ENCODE peak calls at places on chromosomes 13 and 19, in ten cellular contexts. One of them, this sample, is unnamed.

GRCh38 chr13:100773429-100773828 is 98.8 kb upstream of the TMTC4 start:
- DNase-seq in progenitor cell of endocrine pancreas: no peak
- DNase-seq in transverse colon: no peak
- DNase-seq in uterus: no peak
- DNase-seq in PC-9: no peak
- DNase-seq in fibroblast of mammary gland: no peak
- DNase-seq in spleen: no peak
- DNase-seq in ascending aorta: no peak
- DNase-seq in Peyer's patch: no peak
- DNase-seq in glutamatergic neuron: no peak
- DNase-seq in this sample: no peak

GRCh38 chr13:110306340-110306959 is 507 bp downstream of the COL4A1 start:
- DNase-seq in glutamatergic neuron: no peak
- DNase-seq in Peyer's patch: no peak
- DNase-seq in ascending aorta: no peak
- DNase-seq in PC-9: no peak
- DNase-seq in fibroblast of mammary gland: peak; percentile 51
- DNase-seq in spleen: no peak
- DNase-seq in uterus: peak; percentile 46
- DNase-seq in progenitor cell of endocrine pancreas: no peak
- DNase-seq in transverse colon: no peak
- DNase-seq in this sample: peak; percentile 51

GRCh38 chr13:32031815-32032345 is 306 bp downstream of the FRY start:
- DNase-seq in transverse colon: no peak
- DNase-seq in progenitor cell of endocrine pancreas: no peak
- DNase-seq in glutamatergic neuron: no peak
- DNase-seq in PC-9: no peak
- DNase-seq in spleen: no peak
- DNase-seq in uterus: no peak
- DNase-seq in fibroblast of mammary gland: no peak
- DNase-seq in Peyer's patch: no peak
- DNase-seq in ascending aorta: no peak
- DNase-seq in this sample: no peak

GRCh38 chr19:932647-933552 is 7.1 kb downstream of the ARID3A start:
- DNase-seq in progenitor cell of endocrine pancreas: no peak
- DNase-seq in Peyer's patch: peak; percentile 63
- DNase-seq in spleen: peak; percentile 86
- DNase-seq in uterus: peak; percentile 81
- DNase-seq in transverse colon: peak; percentile 75
- DNase-seq in fibroblast of mammary gland: peak; percentile 93
- DNase-seq in PC-9: no peak
- DNase-seq in glutamatergic neuron: peak; percentile 87
- DNase-seq in ascending aorta: no peak
- DNase-seq in this sample: peak; percentile 97

GRCh38 chr19:29478578-29479565 is 46.9 kb upstream of the VSTM2B start:
- DNase-seq in glutamatergic neuron: peak; percentile 74
- DNase-seq in transverse colon: no peak
- DNase-seq in fibroblast of mammary gland: no peak
- DNase-seq in uterus: no peak
- DNase-seq in progenitor cell of endocrine pancreas: peak; percentile 51
- DNase-seq in spleen: no peak
- DNase-seq in ascending aorta: no peak
- DNase-seq in Peyer's patch: no peak
- DNase-seq in PC-9: no peak
- DNase-seq in this sample: peak; percentile 65

GRCh38 chr13:111632906-111633305 is 312.5 kb downstream of the TEX29 start:
- DNase-seq in ascending aorta: no peak
- DNase-seq in glutamatergic neuron: no peak
- DNase-seq in PC-9: no peak
- DNase-seq in transverse colon: no peak
- DNase-seq in fibroblast of mammary gland: no peak
- DNase-seq in progenitor cell of endocrine pancreas: no peak
- DNase-seq in spleen: no peak
- DNase-seq in Peyer's patch: no peak
- DNase-seq in uterus: no peak
- DNase-seq in this sample: no peak

GRCh38 chr19:21483589-21484170 is 21.7 kb upstream of the ZNF429 start:
- DNase-seq in progenitor cell of endocrine pancreas: no peak
- DNase-seq in uterus: peak; percentile 63
- DNase-seq in Peyer's patch: no peak
- DNase-seq in spleen: peak; percentile 89
- DNase-seq in transverse colon: peak; percentile 51
- DNase-seq in glutamatergic neuron: peak; percentile 86
- DNase-seq in ascending aorta: no peak
- DNase-seq in PC-9: no peak
- DNase-seq in fibroblast of mammary gland: peak; percentile 30
- DNase-seq in this sample: peak; percentile 16

GRCh38 chr13:51432576-51432975 is 20.3 kb downstream of the INTS6 start:
- DNase-seq in PC-9: no peak
- DNase-seq in glutamatergic neuron: no peak
- DNase-seq in progenitor cell of endocrine pancreas: no peak
- DNase-seq in ascending aorta: no peak
- DNase-seq in Peyer's patch: no peak
- DNase-seq in spleen: no peak
- DNase-seq in transverse colon: no peak
- DNase-seq in uterus: no peak
- DNase-seq in fibroblast of mammary gland: no peak
- DNase-seq in this sample: no peak

GRCh38 chr13:65964672-65965071 is 1265.5 kb downstream of the PCDH9 start:
- DNase-seq in spleen: no peak
- DNase-seq in PC-9: no peak
- DNase-seq in transverse colon: no peak
- DNase-seq in progenitor cell of endocrine pancreas: no peak
- DNase-seq in uterus: no peak
- DNase-seq in glutamatergic neuron: no peak
- DNase-seq in ascending aorta: no peak
- DNase-seq in fibroblast of mammary gland: peak; percentile 22
- DNase-seq in Peyer's patch: no peak
- DNase-seq in this sample: no peak

GRCh38 chr19:15871570-15871969 is 26.3 kb downstream of the CYP4F2 start:
- DNase-seq in glutamatergic neuron: peak; percentile 16
- DNase-seq in PC-9: no peak
- DNase-seq in fibroblast of mammary gland: no peak
- DNase-seq in Peyer's patch: no peak
- DNase-seq in ascending aorta: no peak
- DNase-seq in uterus: no peak
- DNase-seq in progenitor cell of endocrine pancreas: no peak
- DNase-seq in spleen: peak; percentile 78
- DNase-seq in transverse colon: peak; percentile 11
- DNase-seq in this sample: no peak

DNA sequence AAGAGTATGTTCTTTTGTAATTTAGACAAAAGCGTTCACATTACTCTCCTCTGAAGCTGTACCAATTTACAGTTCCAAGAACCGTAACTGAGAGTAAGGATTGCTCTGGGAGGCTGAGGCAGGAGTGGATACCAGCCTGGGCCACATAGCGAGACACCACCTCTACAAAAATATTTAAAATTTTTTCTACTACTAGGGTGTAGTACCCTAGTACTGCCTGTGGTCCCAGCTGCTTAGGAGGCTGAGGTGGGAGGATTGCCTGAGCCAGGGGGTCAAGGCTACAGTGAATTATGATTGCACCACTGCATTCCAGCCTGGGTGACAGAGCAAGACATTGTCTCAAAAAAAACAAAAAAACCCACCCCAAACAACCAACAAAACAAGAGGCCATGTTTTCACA is 12.1 kb upstream of the CYP2A6 start:
- DNase-seq in glutamatergic neuron: no peak
- DNase-seq in Peyer's patch: no peak
- DNase-seq in PC-9: no peak
- DNase-seq in progenitor cell of endocrine pancreas: no peak
- DNase-seq in transverse colon: no peak
- DNase-seq in ascending aorta: no peak
- DNase-seq in uterus: no peak
- DNase-seq in spleen: no peak
- DNase-seq in fibroblast of mammary gland: no peak
- DNase-seq in this sample: no peak
- TF ChIP-seq CTCF in glutamatergic neuron: peak; percentile 22
- TF ChIP-seq CTCF in Peyer's patch: no peak
- TF ChIP-seq CTCF in PC-9: peak; percentile 29
- TF ChIP-seq CTCF in progenitor cell of endocrine pancreas: no peak
- TF ChIP-seq CTCF in transverse colon: no peak
- TF ChIP-seq CTCF in ascending aorta: no peak
- TF ChIP-seq CTCF in uterus: no peak
- TF ChIP-seq CTCF in spleen: no peak
- TF ChIP-seq CTCF in fibroblast of mammary gland: no peak
- TF ChIP-seq CTCF in this sample: no peak

GRCh38 chr19:42323852-42324654 is 1.4 kb upstream of the MEGF8 start:
- DNase-seq in glutamatergic neuron: peak; percentile 38
- DNase-seq in PC-9: no peak
- DNase-seq in fibroblast of mammary gland: no peak
- DNase-seq in ascending aorta: no peak
- DNase-seq in spleen: peak; percentile 88
- DNase-seq in progenitor cell of endocrine pancreas: no peak
- DNase-seq in Peyer's patch: no peak
- DNase-seq in transverse colon: peak; percentile 32
- DNase-seq in uterus: no peak
- DNase-seq in this sample: no peak

GRCh38 chr19:42325308-42325895 is at the start of gene MEGF8:
- DNase-seq in progenitor cell of endocrine pancreas: peak; percentile 95
- DNase-seq in ascending aorta: peak; percentile 92
- DNase-seq in fibroblast of mammary gland: peak; percentile 98
- DNase-seq in transverse colon: peak; percentile 99
- DNase-seq in uterus: peak; percentile 99
- DNase-seq in spleen: peak; percentile 99
- DNase-seq in Peyer's patch: peak; percentile 97
- DNase-seq in glutamatergic neuron: peak; percentile 98
- DNase-seq in PC-9: peak; percentile 96
- DNase-seq in this sample: peak; percentile 99

GRCh38 chr19:42323473-42323851 is 2.0 kb upstream of the MEGF8 start:
- DNase-seq in uterus: no peak
- DNase-seq in progenitor cell of endocrine pancreas: no peak
- DNase-seq in PC-9: no peak
- DNase-seq in transverse colon: peak; percentile 21
- DNase-seq in ascending aorta: no peak
- DNase-seq in Peyer's patch: no peak
- DNase-seq in spleen: no peak
- DNase-seq in fibroblast of mammary gland: no peak
- DNase-seq in glutamatergic neuron: no peak
- DNase-seq in this sample: no peak

GRCh38 chr19:42325896-42326771 is 699 bp downstream of the MEGF8 start:
- DNase-seq in progenitor cell of endocrine pancreas: no peak
- DNase-seq in PC-9: no peak
- DNase-seq in spleen: peak; percentile 86
- DNase-seq in Peyer's patch: peak; percentile 61
- DNase-seq in transverse colon: no peak
- DNase-seq in fibroblast of mammary gland: no peak
- DNase-seq in glutamatergic neuron: peak; percentile 54
- DNase-seq in uterus: no peak
- DNase-seq in ascending aorta: no peak
- DNase-seq in this sample: no peak

DNA sequence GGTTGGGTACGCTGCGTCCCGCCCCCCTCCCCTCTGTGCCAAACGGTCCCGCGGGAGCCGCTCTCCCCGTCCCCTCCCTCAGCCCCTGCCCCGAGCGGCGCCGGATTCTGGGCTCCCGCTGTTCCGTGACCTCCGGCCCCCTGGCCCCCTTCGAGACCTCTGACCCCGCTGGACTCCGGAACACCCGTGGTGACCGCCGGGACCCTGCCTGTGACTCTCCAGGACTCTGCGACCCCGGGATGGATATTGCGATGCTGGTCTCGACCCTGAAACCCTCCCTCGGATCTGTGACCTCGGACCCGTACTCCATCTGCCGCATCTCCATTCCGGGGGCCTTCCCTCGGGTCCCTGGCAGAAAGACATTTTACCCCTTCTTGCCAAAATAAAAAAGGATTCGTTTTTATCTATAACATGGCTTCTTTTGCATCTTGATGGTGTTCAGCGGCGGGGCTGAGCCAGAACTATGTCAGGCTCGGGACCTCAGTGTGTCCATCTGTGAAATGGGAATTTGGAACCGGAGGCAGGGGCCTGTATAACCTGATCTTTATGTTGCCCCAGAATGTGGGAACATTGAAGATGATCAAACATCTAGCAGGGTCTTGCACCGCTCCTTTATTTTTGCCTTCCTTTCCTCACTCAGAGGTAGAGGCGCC is 654 bp upstream of the MEGF8 start:
- DNase-seq in uterus: peak; percentile 33
- DNase-seq in transverse colon: peak; percentile 22
- DNase-seq in fibroblast of mammary gland: no peak
- DNase-seq in ascending aorta: no peak
- DNase-seq in Peyer's patch: no peak
- DNase-seq in spleen: peak; percentile 86
- DNase-seq in PC-9: no peak
- DNase-seq in glutamatergic neuron: peak; percentile 41
- DNase-seq in progenitor cell of endocrine pancreas: no peak
- DNase-seq in this sample: no peak
- TF ChIP-seq CTCF in uterus: no peak
- TF ChIP-seq CTCF in transverse colon: peak; percentile 80
- TF ChIP-seq CTCF in fibroblast of mammary gland: peak; percentile 95
- TF ChIP-seq CTCF in ascending aorta: peak; percentile 89
- TF ChIP-seq CTCF in Peyer's patch: no peak
- TF ChIP-seq CTCF in spleen: no peak
- TF ChIP-seq CTCF in PC-9: peak; percentile 85
- TF ChIP-seq CTCF in glutamatergic neuron: peak; percentile 66
- TF ChIP-seq CTCF in progenitor cell of endocrine pancreas: peak; percentile 95
- TF ChIP-seq CTCF in this sample: no peak

GRCh38 chr13:108121406-108121805 is 93.9 kb downstream of the LIG4 start:
- DNase-seq in progenitor cell of endocrine pancreas: no peak
- DNase-seq in ascending aorta: no peak
- DNase-seq in Peyer's patch: no peak
- DNase-seq in uterus: no peak
- DNase-seq in spleen: no peak
- DNase-seq in fibroblast of mammary gland: no peak
- DNase-seq in PC-9: no peak
- DNase-seq in glutamatergic neuron: no peak
- DNase-seq in transverse colon: no peak
- DNase-seq in this sample: no peak
- TF ChIP-seq CTCF in progenitor cell of endocrine pancreas: no peak
- TF ChIP-seq CTCF in ascending aorta: no peak
- TF ChIP-seq CTCF in Peyer's patch: no peak
- TF ChIP-seq CTCF in uterus: no peak
- TF ChIP-seq CTCF in spleen: no peak
- TF ChIP-seq CTCF in fibroblast of mammary gland: no peak
- TF ChIP-seq CTCF in PC-9: no peak
- TF ChIP-seq CTCF in glutamatergic neuron: no peak
- TF ChIP-seq CTCF in transverse colon: no peak
- TF ChIP-seq CTCF in this sample: no peak

DNA sequence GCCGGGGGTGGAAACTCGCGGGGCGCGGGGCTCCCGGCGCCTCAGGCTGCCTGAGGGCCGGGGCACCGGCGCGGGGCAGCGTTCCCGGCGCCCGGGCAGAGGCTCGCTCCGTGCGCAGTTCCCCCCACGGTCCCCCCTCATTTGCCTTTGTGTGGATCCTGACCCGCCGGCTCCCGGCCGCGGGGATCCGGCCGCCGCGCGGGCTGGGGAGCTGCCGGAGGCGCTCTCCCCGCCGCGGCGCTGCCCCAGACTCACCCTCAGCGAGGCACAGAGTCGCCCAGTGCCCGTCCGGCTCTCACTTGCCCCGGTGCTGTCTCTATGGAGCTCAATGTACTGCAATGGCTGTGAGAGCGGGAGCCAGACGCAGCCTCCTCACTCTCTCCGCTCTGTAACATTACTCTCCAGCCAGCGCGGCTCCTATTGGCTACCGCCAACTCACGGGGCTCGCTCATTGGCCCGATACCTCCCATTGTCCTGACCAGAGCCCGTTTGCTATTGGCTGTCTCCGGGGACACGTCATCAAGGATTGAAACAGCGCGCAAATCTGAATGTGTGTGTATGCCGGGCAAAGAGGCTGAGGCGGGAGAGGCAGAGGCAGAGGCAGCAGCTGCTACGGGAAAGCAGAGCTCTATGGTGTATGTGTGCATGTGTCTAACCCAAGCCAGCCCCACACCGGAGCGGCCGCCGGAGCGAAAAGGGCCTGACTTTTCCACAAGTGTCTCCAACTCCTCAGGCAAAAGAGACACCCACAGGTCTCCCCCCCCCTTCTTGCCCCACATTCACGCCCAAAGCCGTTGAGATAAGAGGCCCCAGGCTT is at the start of gene HMGB1:
- DNase-seq in glutamatergic neuron: peak; percentile 94
- DNase-seq in spleen: peak; percentile 98
- DNase-seq in uterus: peak; percentile 97
- DNase-seq in transverse colon: peak; percentile 98
- DNase-seq in fibroblast of mammary gland: peak; percentile 99
- DNase-seq in PC-9: peak; percentile 97
- DNase-seq in ascending aorta: peak; percentile 96
- DNase-seq in progenitor cell of endocrine pancreas: peak; percentile 95
- DNase-seq in Peyer's patch: peak; percentile 97
- DNase-seq in this sample: peak; percentile 99
- TF ChIP-seq CTCF in glutamatergic neuron: no peak
- TF ChIP-seq CTCF in spleen: no peak
- TF ChIP-seq CTCF in uterus: no peak
- TF ChIP-seq CTCF in transverse colon: no peak
- TF ChIP-seq CTCF in fibroblast of mammary gland: no peak
- TF ChIP-seq CTCF in PC-9: no peak
- TF ChIP-seq CTCF in ascending aorta: no peak
- TF ChIP-seq CTCF in progenitor cell of endocrine pancreas: no peak
- TF ChIP-seq CTCF in Peyer's patch: peak; percentile 14
- TF ChIP-seq CTCF in this sample: no peak

This sample was measured in cardiac muscle cell.